ENCODE peak calls at places on chromosomes 3 and 15, in nine cellular contexts. One of them, this sample, is unnamed.

GRCh38 chr3:30752961-30753360 is 141.5 kb downstream of the GADL1 start:
- DNase-seq in SJSA1: no peak
- DNase-seq in breast epithelium: no peak
- DNase-seq in NT2/D1: no peak
- DNase-seq in IMR-90: peak; percentile 83
- DNase-seq in BE2C: no peak
- DNase-seq in body of pancreas: peak; percentile 36
- DNase-seq in fibroblast of lung: peak; percentile 87
- DNase-seq in epithelial cell of esophagus: peak; percentile 88
- DNase-seq in this sample: no peak

GRCh38 chr3:138850151-138850550 is 15.4 kb upstream of the PIK3CB start:
- DNase-seq in epithelial cell of esophagus: peak; percentile 27
- DNase-seq in BE2C: no peak
- DNase-seq in SJSA1: peak; percentile 52
- DNase-seq in body of pancreas: peak; percentile 56
- DNase-seq in NT2/D1: no peak
- DNase-seq in fibroblast of lung: peak; percentile 45
- DNase-seq in IMR-90: peak; percentile 52
- DNase-seq in breast epithelium: no peak
- DNase-seq in this sample: no peak

GRCh38 chr15:99435138-99435695 is 130.6 kb upstream of the MEF2A start:
- DNase-seq in SJSA1: peak; percentile 29
- DNase-seq in NT2/D1: no peak
- DNase-seq in epithelial cell of esophagus: peak; percentile 71
- DNase-seq in body of pancreas: peak; percentile 63
- DNase-seq in IMR-90: no peak
- DNase-seq in BE2C: no peak
- DNase-seq in breast epithelium: peak; percentile 77
- DNase-seq in fibroblast of lung: no peak
- DNase-seq in this sample: peak; percentile 18

GRCh38 chr3:132535575-132536441 is 61.3 kb upstream of the ACKR4 start:
- DNase-seq in SJSA1: peak; percentile 70
- DNase-seq in NT2/D1: peak; percentile 75
- DNase-seq in BE2C: peak; percentile 73
- DNase-seq in body of pancreas: peak; percentile 78
- DNase-seq in IMR-90: peak; percentile 90
- DNase-seq in fibroblast of lung: peak; percentile 92
- DNase-seq in epithelial cell of esophagus: peak; percentile 85
- DNase-seq in breast epithelium: no peak
- DNase-seq in this sample: peak; percentile 58

GRCh38 chr15:101091080-101092017 is 160.5 kb downstream of the CHSY1 start:
- DNase-seq in NT2/D1: no peak
- DNase-seq in fibroblast of lung: peak; percentile 92
- DNase-seq in BE2C: no peak
- DNase-seq in body of pancreas: peak; percentile 25
- DNase-seq in IMR-90: peak; percentile 77
- DNase-seq in epithelial cell of esophagus: no peak
- DNase-seq in SJSA1: peak; percentile 42
- DNase-seq in breast epithelium: no peak
- DNase-seq in this sample: peak; percentile 90

GRCh38 chr15:28947241-28947674 is 61.5 kb downstream of the APBA2 start:
- DNase-seq in IMR-90: no peak
- DNase-seq in breast epithelium: no peak
- DNase-seq in body of pancreas: no peak
- DNase-seq in SJSA1: peak; percentile 18
- DNase-seq in fibroblast of lung: no peak
- DNase-seq in NT2/D1: no peak
- DNase-seq in BE2C: no peak
- DNase-seq in epithelial cell of esophagus: no peak
- DNase-seq in this sample: no peak

GRCh38 chr3:163655021-163655420 is 1423.3 kb downstream of the SI start:
- DNase-seq in NT2/D1: no peak
- DNase-seq in IMR-90: no peak
- DNase-seq in BE2C: no peak
- DNase-seq in epithelial cell of esophagus: no peak
- DNase-seq in SJSA1: no peak
- DNase-seq in breast epithelium: no peak
- DNase-seq in fibroblast of lung: no peak
- DNase-seq in body of pancreas: no peak
- DNase-seq in this sample: no peak

GRCh38 chr3:43748179-43748578 is 57.4 kb downstream of the ABHD5 start:
- DNase-seq in NT2/D1: no peak
- DNase-seq in SJSA1: peak; percentile 52
- DNase-seq in fibroblast of lung: peak; percentile 41
- DNase-seq in breast epithelium: no peak
- DNase-seq in epithelial cell of esophagus: peak; percentile 30
- DNase-seq in BE2C: no peak
- DNase-seq in body of pancreas: no peak
- DNase-seq in IMR-90: peak; percentile 62
- DNase-seq in this sample: no peak

GRCh38 chr3:152760591-152760990 is 74.3 kb upstream of the P2RY1 start:
- DNase-seq in BE2C: no peak
- DNase-seq in breast epithelium: no peak
- DNase-seq in NT2/D1: no peak
- DNase-seq in body of pancreas: no peak
- DNase-seq in fibroblast of lung: no peak
- DNase-seq in IMR-90: no peak
- DNase-seq in SJSA1: no peak
- DNase-seq in epithelial cell of esophagus: no peak
- DNase-seq in this sample: no peak

GRCh38 chr3:172595648-172596393 is 72.6 kb upstream of the TNFSF10 start:
- DNase-seq in BE2C: no peak
- DNase-seq in breast epithelium: no peak
- DNase-seq in epithelial cell of esophagus: peak; percentile 80
- DNase-seq in SJSA1: no peak
- DNase-seq in IMR-90: peak; percentile 40
- DNase-seq in body of pancreas: peak; percentile 59
- DNase-seq in NT2/D1: no peak
- DNase-seq in fibroblast of lung: peak; percentile 55
- DNase-seq in this sample: peak; percentile 18

GRCh38 chr15:71183063-71183462 is 67.8 kb downstream of the THSD4 start:
- DNase-seq in BE2C: no peak
- DNase-seq in body of pancreas: no peak
- DNase-seq in epithelial cell of esophagus: no peak
- DNase-seq in SJSA1: no peak
- DNase-seq in breast epithelium: no peak
- DNase-seq in fibroblast of lung: no peak
- DNase-seq in IMR-90: no peak
- DNase-seq in NT2/D1: no peak
- DNase-seq in this sample: no peak

GRCh38 chr3:72082121-72082715 is 297.3 kb upstream of the PROK2 start:
- DNase-seq in body of pancreas: no peak
- DNase-seq in IMR-90: no peak
- DNase-seq in epithelial cell of esophagus: no peak
- DNase-seq in NT2/D1: peak; percentile 52
- DNase-seq in BE2C: no peak
- DNase-seq in fibroblast of lung: no peak
- DNase-seq in SJSA1: no peak
- DNase-seq in breast epithelium: no peak
- DNase-seq in this sample: no peak

GRCh38 chr3:162390891-162391290 is 894.3 kb downstream of the OTOL1 start:
- DNase-seq in NT2/D1: no peak
- DNase-seq in body of pancreas: no peak
- DNase-seq in breast epithelium: no peak
- DNase-seq in SJSA1: no peak
- DNase-seq in fibroblast of lung: peak; percentile 23
- DNase-seq in epithelial cell of esophagus: peak; percentile 94
- DNase-seq in IMR-90: peak; percentile 85
- DNase-seq in BE2C: no peak
- DNase-seq in this sample: no peak

GRCh38 chr15:58066042-58066867 is 744 bp upstream of the ALDH1A2 start:
- DNase-seq in fibroblast of lung: peak; percentile 43
- DNase-seq in NT2/D1: no peak
- DNase-seq in breast epithelium: peak; percentile 55
- DNase-seq in IMR-90: peak; percentile 4
- DNase-seq in body of pancreas: peak; percentile 66
- DNase-seq in SJSA1: peak; percentile 52
- DNase-seq in epithelial cell of esophagus: peak; percentile 60
- DNase-seq in BE2C: peak; percentile 83
- DNase-seq in this sample: peak; percentile 81

GRCh38 chr15:69497076-69497475 is 44.5 kb downstream of the RPLP1 start:
- DNase-seq in body of pancreas: no peak
- DNase-seq in SJSA1: no peak
- DNase-seq in BE2C: no peak
- DNase-seq in epithelial cell of esophagus: no peak
- DNase-seq in NT2/D1: no peak
- DNase-seq in IMR-90: no peak
- DNase-seq in fibroblast of lung: no peak
- DNase-seq in breast epithelium: no peak
- DNase-seq in this sample: no peak

GRCh38 chr3:175075269-175075668 is 216.1 kb downstream of the NAALADL2 start:
- DNase-seq in BE2C: no peak
- DNase-seq in NT2/D1: no peak
- DNase-seq in SJSA1: no peak
- DNase-seq in epithelial cell of esophagus: no peak
- DNase-seq in fibroblast of lung: peak; percentile 73
- DNase-seq in body of pancreas: no peak
- DNase-seq in breast epithelium: no peak
- DNase-seq in IMR-90: peak; percentile 68
- DNase-seq in this sample: no peak

DNA sequence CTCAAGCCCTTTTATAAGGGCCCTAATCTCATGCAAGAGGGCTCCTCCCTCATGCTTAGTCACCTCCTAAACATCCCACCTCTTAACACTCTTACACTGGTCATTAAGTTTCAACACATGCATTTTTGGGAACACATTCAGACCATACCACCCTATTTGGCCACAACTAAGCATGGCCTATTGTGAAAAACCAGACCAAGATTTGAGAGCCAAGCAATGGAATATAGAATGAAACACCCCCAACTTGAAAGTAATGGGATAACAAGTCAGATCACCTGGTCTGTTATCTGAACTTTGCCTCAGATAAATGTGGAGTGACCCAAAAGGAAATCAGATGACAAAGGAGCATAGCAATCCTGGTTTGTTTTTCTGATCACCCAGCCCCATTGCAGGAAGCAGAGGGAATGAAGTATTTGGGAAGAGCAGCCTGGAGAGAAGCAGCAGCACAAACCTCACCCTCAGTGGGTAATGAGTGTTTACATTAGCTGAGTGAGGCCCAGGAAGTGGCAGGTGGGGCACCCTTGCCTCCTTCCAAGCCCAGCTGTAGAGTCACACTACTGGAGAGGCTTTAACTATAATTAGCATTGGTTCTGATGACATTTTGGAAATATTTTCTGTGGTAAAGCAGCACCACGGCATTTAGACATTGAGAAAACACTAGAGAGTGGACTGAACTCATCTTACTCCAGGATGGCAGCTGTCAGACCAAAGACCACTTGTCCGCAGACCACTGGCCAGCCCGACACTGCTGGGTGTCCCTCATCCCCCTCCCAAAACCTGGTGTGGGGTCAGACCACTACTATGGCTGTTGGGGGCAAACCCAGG is 48.8 kb upstream of the PRTG start:
- DNase-seq in body of pancreas: no peak
- DNase-seq in breast epithelium: no peak
- DNase-seq in IMR-90: peak; percentile 49
- DNase-seq in epithelial cell of esophagus: peak; percentile 67
- DNase-seq in BE2C: no peak
- DNase-seq in fibroblast of lung: peak; percentile 86
- DNase-seq in NT2/D1: no peak
- DNase-seq in SJSA1: no peak
- DNase-seq in this sample: no peak
- H3K4me3 ChIP-seq in body of pancreas: no peak overlapping the region
- H3K4me3 ChIP-seq in breast epithelium: no peak overlapping the region
- H3K4me3 ChIP-seq in IMR-90: no peak overlapping the region
- H3K4me3 ChIP-seq in epithelial cell of esophagus: no peak overlapping the region
- H3K4me3 ChIP-seq in BE2C: no peak overlapping the region
- H3K4me3 ChIP-seq in fibroblast of lung: no peak overlapping the region
- H3K4me3 ChIP-seq in NT2/D1: no peak overlapping the region
- H3K4me3 ChIP-seq in SJSA1: no peak overlapping the region
- H3K4me3 ChIP-seq in this sample: no peak overlapping the region

GRCh38 chr15:75650908-75651809 is 3.4 kb downstream of the SNX33 start:
- DNase-seq in NT2/D1: no peak
- DNase-seq in IMR-90: no peak
- DNase-seq in body of pancreas: peak; percentile 89
- DNase-seq in BE2C: no peak
- DNase-seq in SJSA1: no peak
- DNase-seq in epithelial cell of esophagus: no peak
- DNase-seq in breast epithelium: no peak
- DNase-seq in fibroblast of lung: peak; percentile 28
- DNase-seq in this sample: peak; percentile 61
- H3K4me3 ChIP-seq in NT2/D1: no peak overlapping the region
- H3K4me3 ChIP-seq in IMR-90: peak overlapping the region; percentile 40
- H3K4me3 ChIP-seq in body of pancreas: peak overlapping the region; percentile 1
- H3K4me3 ChIP-seq in BE2C: no peak overlapping the region
- H3K4me3 ChIP-seq in SJSA1: no peak overlapping the region
- H3K4me3 ChIP-seq in epithelial cell of esophagus: peak overlapping the region; percentile 78
- H3K4me3 ChIP-seq in breast epithelium: peak overlapping the region; percentile 91
- H3K4me3 ChIP-seq in fibroblast of lung: peak overlapping the region; percentile 90
- H3K4me3 ChIP-seq in this sample: peak overlapping the region; percentile 23

GRCh38 chr15:97319316-97319715 is 641.2 kb upstream of the ARRDC4 start:
- DNase-seq in BE2C: no peak
- DNase-seq in NT2/D1: no peak
- DNase-seq in fibroblast of lung: no peak
- DNase-seq in IMR-90: no peak
- DNase-seq in breast epithelium: no peak
- DNase-seq in SJSA1: no peak
- DNase-seq in body of pancreas: no peak
- DNase-seq in epithelial cell of esophagus: no peak
- DNase-seq in this sample: no peak
- H3K4me3 ChIP-seq in BE2C: no peak overlapping the region
- H3K4me3 ChIP-seq in NT2/D1: no peak overlapping the region
- H3K4me3 ChIP-seq in fibroblast of lung: no peak overlapping the region
- H3K4me3 ChIP-seq in IMR-90: no peak overlapping the region
- H3K4me3 ChIP-seq in breast epithelium: no peak overlapping the region
- H3K4me3 ChIP-seq in SJSA1: no peak overlapping the region
- H3K4me3 ChIP-seq in body of pancreas: no peak overlapping the region
- H3K4me3 ChIP-seq in epithelial cell of esophagus: no peak overlapping the region
- H3K4me3 ChIP-seq in this sample: no peak overlapping the region

GRCh38 chr3:189053327-189053726 is 118.4 kb upstream of the TPRG1 start:
- DNase-seq in fibroblast of lung: no peak
- DNase-seq in NT2/D1: no peak
- DNase-seq in body of pancreas: no peak
- DNase-seq in IMR-90: no peak
- DNase-seq in SJSA1: no peak
- DNase-seq in breast epithelium: no peak
- DNase-seq in BE2C: no peak
- DNase-seq in epithelial cell of esophagus: no peak
- DNase-seq in this sample: no peak

DNA sequence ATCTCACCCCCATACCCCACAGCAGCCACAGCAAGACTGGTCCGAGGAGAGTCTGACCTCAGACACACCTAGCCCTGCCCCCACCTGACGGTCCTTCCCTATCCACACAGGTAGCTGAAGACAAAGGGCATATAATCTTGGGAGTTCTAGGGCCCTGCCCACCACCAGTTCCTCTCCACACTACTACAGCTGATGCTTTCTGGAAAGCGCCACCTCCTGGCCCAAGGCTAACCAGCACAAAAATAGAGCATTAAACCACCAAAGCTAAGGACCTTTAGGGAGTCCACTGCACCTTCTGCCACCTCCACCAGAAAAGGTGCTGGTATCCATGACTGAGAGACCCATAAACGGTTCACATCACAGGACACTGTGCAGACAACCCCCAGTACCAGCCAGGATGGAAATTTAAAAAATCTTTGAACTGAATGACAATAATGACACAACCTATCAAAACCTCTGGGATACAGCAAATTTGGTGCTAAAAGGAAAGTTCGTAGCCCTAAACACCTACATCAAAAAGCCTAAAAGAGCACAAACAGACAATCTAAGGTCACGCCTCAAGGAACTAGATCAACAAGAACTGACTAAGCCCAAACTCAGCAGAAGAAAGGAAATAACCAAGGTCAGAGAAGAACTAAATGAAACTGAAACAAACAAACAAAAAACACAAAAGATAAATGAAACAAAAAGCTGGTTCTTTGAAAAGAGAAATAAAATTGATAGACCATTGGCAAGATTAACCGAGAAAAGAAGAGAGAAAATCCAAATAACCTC is 122.1 kb upstream of the TPRG1 start:
- DNase-seq in IMR-90: no peak
- DNase-seq in fibroblast of lung: no peak
- DNase-seq in SJSA1: no peak
- DNase-seq in NT2/D1: no peak
- DNase-seq in BE2C: no peak
- DNase-seq in breast epithelium: no peak
- DNase-seq in epithelial cell of esophagus: no peak
- DNase-seq in body of pancreas: no peak
- DNase-seq in this sample: no peak
- H3K4me3 ChIP-seq in IMR-90: no peak overlapping the region
- H3K4me3 ChIP-seq in fibroblast of lung: no peak overlapping the region
- H3K4me3 ChIP-seq in SJSA1: no peak overlapping the region
- H3K4me3 ChIP-seq in NT2/D1: no peak overlapping the region
- H3K4me3 ChIP-seq in BE2C: no peak overlapping the region
- H3K4me3 ChIP-seq in breast epithelium: no peak overlapping the region
- H3K4me3 ChIP-seq in epithelial cell of esophagus: no peak overlapping the region
- H3K4me3 ChIP-seq in body of pancreas: no peak overlapping the region
- H3K4me3 ChIP-seq in this sample: no peak overlapping the region

This sample was measured in ovary.